ENCODE peak calls at places on chromosomes 7 and 10, in four cellular contexts. O, C, D and J are unnamed samples.

GRCh38 chr7:87877641-87878040 is 1.3 kb downstream of the DBF4 start:
- DNase-seq in D (no peak), C (no peak), O (no peak), J (no peak)

GRCh38 chr7:18570890-18571478 is 75.4 kb downstream of the HDAC9 start:
- DNase-seq in C (no peak), D (no peak), O (no peak), J (no peak)

GRCh38 chr10:62815373-62816111 is 624 bp downstream of the EGR2 start:
- DNase-seq in O (no peak), D (peak), C (peak), J (peak)

GRCh38 chr7:542935-543789 is 23.5 kb upstream of the PDGFA start:
- DNase-seq in D (no peak), O (peak), C (no peak), J (no peak)

GRCh38 chr7:37920619-37921339 is at the start of gene EPDR1:
- DNase-seq in O (peak), C (peak), D (peak), J (peak)

GRCh38 chr10:8473205-8473604 is 418.7 kb downstream of the GATA3 start:
- DNase-seq in O (no peak), C (no peak), D (no peak), J (no peak)

GRCh38 chr7:5457245-5457735 is 33.7 kb upstream of the TNRC18 start:
- DNase-seq in O (no peak), C (no peak), D (no peak), J (no peak)

GRCh38 chr7:94303736-94304135 is 91.0 kb upstream of the COL1A2 start:
- DNase-seq in C (no peak), O (no peak), D (peak), J (no peak)

GRCh38 chr10:83881647-83882046 is 257.7 kb upstream of the GHITM start:
- DNase-seq in C (no peak), O (no peak), D (no peak), J (no peak)

GRCh38 chr7:158695726-158696452 is 8.7 kb downstream of the NCAPG2 start:
- DNase-seq in O (peak), D (peak), C (no peak), J (no peak)

GRCh38 chr10:50322075-50322474 is 70.8 kb upstream of the ASAH2 start:
- DNase-seq in O (no peak), D (no peak), C (no peak), J (no peak)

GRCh38 chr7:27608776-27609495 is 53.7 kb downstream of the HIBADH start:
- DNase-seq in D (no peak), O (no peak), C (no peak), J (no peak)

GRCh38 chr10:125231116-125231812 is 70.9 kb upstream of the CTBP2 start:
- DNase-seq in O (no peak), C (no peak), D (no peak), J (no peak)

GRCh38 chr7:92135100-92135429 is 788 bp upstream of the CYP51A1 start:
- DNase-seq in C (no peak), O (no peak), D (no peak), J (no peak)

GRCh38 chr10:119827430-119827829 is 45.2 kb downstream of the MCMBP start:
- DNase-seq in C (no peak), D (no peak), O (no peak), J (no peak)
- TF ChIP-seq CTCF in C (no peak), D (no peak), O (no peak), J (no peak)

GRCh38 chr10:43695321-43695720 is 46.6 kb upstream of the ZNF32 start:
- DNase-seq in O (no peak), C (no peak), D (no peak), J (no peak)

GRCh38 chr10:43696909-43697499 is 48.3 kb upstream of the ZNF32 start:
- DNase-seq in D (no peak), C (no peak), O (no peak), J (no peak)

GRCh38 chr10:43694526-43694925 is 45.8 kb upstream of the ZNF32 start:
- DNase-seq in D (no peak), C (no peak), O (no peak), J (no peak)

GRCh38 chr10:43693602-43694001 is 44.9 kb upstream of the ZNF32 start:
- DNase-seq in O (no peak), D (no peak), C (no peak), J (no peak)

DNA sequence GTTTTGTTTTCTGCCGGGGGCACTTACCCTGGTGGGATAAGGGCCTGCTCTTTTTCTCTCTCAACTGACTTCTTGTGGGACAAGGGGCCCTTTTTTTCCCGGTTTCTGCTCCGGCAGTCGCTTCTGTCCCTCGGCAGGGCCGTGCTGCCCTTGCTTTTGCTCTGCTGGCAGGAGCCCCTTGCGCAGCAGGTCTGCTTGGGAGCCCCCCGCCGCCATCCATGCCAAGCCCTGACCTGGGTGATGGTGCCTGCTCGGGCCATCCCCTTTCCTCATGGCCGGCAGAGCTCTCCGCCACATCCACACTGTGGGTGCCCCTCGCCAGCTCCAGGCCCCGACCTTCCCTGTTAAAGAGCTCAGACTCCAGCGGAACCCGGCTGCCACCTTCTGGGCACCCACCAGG is 47.0 kb upstream of the ZNF32 start:
- DNase-seq in C (no peak), O (no peak), D (no peak), J (no peak)
- TF ChIP-seq CTCF in C (no peak), O (no peak), D (no peak), J (no peak)

DNA sequence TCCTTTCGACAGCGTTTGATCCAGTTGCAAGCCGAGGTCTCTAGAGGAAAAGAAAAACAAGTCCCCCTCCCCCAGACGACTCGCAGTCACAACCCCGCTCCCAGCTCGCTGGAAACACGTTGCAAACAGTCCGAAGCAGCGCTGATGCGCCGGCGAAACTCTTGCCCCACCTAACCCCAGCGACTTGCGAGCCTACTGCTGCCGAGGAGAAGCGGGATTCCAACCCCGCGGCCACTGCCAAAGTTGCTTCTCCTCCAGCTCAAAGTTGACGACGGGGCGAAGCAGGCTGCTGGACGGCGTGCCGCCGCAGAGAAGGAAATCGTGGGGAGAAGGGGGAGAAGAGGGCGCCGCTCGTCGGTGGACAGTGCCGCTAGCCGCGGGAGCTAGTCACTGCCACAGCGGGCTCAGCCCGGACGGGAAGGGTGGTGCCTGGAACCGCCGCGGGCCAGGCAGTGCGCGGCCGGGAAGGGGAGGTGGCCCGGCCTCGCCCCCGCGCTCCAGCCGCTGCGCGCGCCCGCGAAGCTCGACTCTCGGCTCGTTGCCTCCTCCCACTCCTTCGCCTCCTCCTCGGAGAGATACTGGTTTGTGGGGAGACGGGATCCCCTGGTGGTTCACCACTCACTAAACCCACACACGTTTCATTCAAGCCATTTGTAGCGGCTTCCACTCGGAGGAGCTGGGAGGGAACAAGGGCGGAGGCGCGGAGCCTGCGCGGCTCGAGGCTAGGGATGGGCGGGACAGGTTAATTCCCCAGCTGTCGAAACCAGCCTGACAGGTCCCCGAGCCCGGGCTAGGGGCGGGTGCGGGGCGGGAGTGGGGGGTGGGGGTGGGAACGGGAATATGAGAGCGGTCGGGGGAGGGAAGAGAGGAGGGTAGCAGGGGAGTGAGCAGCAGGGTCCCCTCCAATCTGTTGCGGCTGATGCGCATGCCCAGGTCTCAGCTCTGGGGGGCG is at the start of gene GPR37:
- DNase-seq in D (peak), C (peak), O (peak), J (no peak)
- TF ChIP-seq CTCF in D (no peak), C (no peak), O (no peak), J (no peak)

GRCh38 chr10:58414270-58415041 is 29.2 kb downstream of the TFAM start:
- DNase-seq in O (no peak), C (no peak), D (no peak), J (no peak)
- TF ChIP-seq CTCF in O (no peak), C (no peak), D (no peak), J (no peak)

GRCh38 chr7:151719031-151719894 is 157.7 kb downstream of the PRKAG2 start:
- DNase-seq in D (no peak), C (no peak), O (no peak), J (no peak)
- TF ChIP-seq CTCF in D (no peak), C (no peak), O (no peak), J (no peak)